ENCODE peak calls at places on chromosomes 7 and 10, in eight cellular contexts. One of them, this sample, is unnamed.

GRCh38 chr10:93468532-93469213 is 13.5 kb downstream of the MYOF start:
- DNase-seq in stimulated activated CD4-positive, alpha-beta T cell treated with anti-CD3 and anti-CD28 coated beads, Interleukin-12 subunit alpha, Interleukin-12 subunit beta, amount 100 ng/mL, for 24 hours: no peak
- DNase-seq in naive thymus-derived CD8-positive, alpha-beta T cell: no peak
- DNase-seq in endothelial cell: no peak
- DNase-seq in keratinocyte: no peak
- DNase-seq in A549: peak
- DNase-seq in activated CD4-positive, alpha-beta T cell treated with anti-CD3 and anti-CD28 coated beads, Interleukin-2, amount 50 U/mL, for 24 hours: no peak
- DNase-seq in activated B cell treated with CpG ODN at 0.5 μM for 24 hours: no peak
- DNase-seq in this sample: no peak

GRCh38 chr7:100801833-100802568 is 25.3 kb downstream of the EPHB4 start:
- DNase-seq in activated CD4-positive, alpha-beta T cell treated with anti-CD3 and anti-CD28 coated beads, Interleukin-2, amount 50 U/mL, for 24 hours: no peak
- DNase-seq in endothelial cell: no peak
- DNase-seq in A549: peak
- DNase-seq in activated B cell treated with CpG ODN at 0.5 μM for 24 hours: no peak
- DNase-seq in naive thymus-derived CD8-positive, alpha-beta T cell: no peak
- DNase-seq in keratinocyte: peak
- DNase-seq in stimulated activated CD4-positive, alpha-beta T cell treated with anti-CD3 and anti-CD28 coated beads, Interleukin-12 subunit alpha, Interleukin-12 subunit beta, amount 100 ng/mL, for 24 hours: no peak
- DNase-seq in this sample: no peak

GRCh38 chr10:109203616-109204375 is 719.5 kb downstream of the XPNPEP1 start:
- DNase-seq in activated CD4-positive, alpha-beta T cell treated with anti-CD3 and anti-CD28 coated beads, Interleukin-2, amount 50 U/mL, for 24 hours: no peak
- DNase-seq in endothelial cell: no peak
- DNase-seq in stimulated activated CD4-positive, alpha-beta T cell treated with anti-CD3 and anti-CD28 coated beads, Interleukin-12 subunit alpha, Interleukin-12 subunit beta, amount 100 ng/mL, for 24 hours: no peak
- DNase-seq in naive thymus-derived CD8-positive, alpha-beta T cell: no peak
- DNase-seq in keratinocyte: no peak
- DNase-seq in A549: no peak
- DNase-seq in activated B cell treated with CpG ODN at 0.5 μM for 24 hours: no peak
- DNase-seq in this sample: no peak

GRCh38 chr10:102627446-102628293 is 16.6 kb upstream of the TRIM8 start:
- DNase-seq in naive thymus-derived CD8-positive, alpha-beta T cell: no peak
- DNase-seq in A549: peak
- DNase-seq in activated B cell treated with CpG ODN at 0.5 μM for 24 hours: no peak
- DNase-seq in activated CD4-positive, alpha-beta T cell treated with anti-CD3 and anti-CD28 coated beads, Interleukin-2, amount 50 U/mL, for 24 hours: no peak
- DNase-seq in endothelial cell: peak
- DNase-seq in stimulated activated CD4-positive, alpha-beta T cell treated with anti-CD3 and anti-CD28 coated beads, Interleukin-12 subunit alpha, Interleukin-12 subunit beta, amount 100 ng/mL, for 24 hours: no peak
- DNase-seq in keratinocyte: no peak
- DNase-seq in this sample: no peak

GRCh38 chr10:126902157-126902556 is 3.1 kb upstream of the DOCK1 start:
- DNase-seq in activated CD4-positive, alpha-beta T cell treated with anti-CD3 and anti-CD28 coated beads, Interleukin-2, amount 50 U/mL, for 24 hours: no peak
- DNase-seq in activated B cell treated with CpG ODN at 0.5 μM for 24 hours: no peak
- DNase-seq in stimulated activated CD4-positive, alpha-beta T cell treated with anti-CD3 and anti-CD28 coated beads, Interleukin-12 subunit alpha, Interleukin-12 subunit beta, amount 100 ng/mL, for 24 hours: no peak
- DNase-seq in naive thymus-derived CD8-positive, alpha-beta T cell: no peak
- DNase-seq in endothelial cell: no peak
- DNase-seq in A549: peak
- DNase-seq in keratinocyte: peak
- DNase-seq in this sample: no peak

GRCh38 chr7:69395072-69395714 is 203.1 kb upstream of the AUTS2 start:
- DNase-seq in endothelial cell: no peak
- DNase-seq in keratinocyte: no peak
- DNase-seq in naive thymus-derived CD8-positive, alpha-beta T cell: no peak
- DNase-seq in stimulated activated CD4-positive, alpha-beta T cell treated with anti-CD3 and anti-CD28 coated beads, Interleukin-12 subunit alpha, Interleukin-12 subunit beta, amount 100 ng/mL, for 24 hours: no peak
- DNase-seq in activated CD4-positive, alpha-beta T cell treated with anti-CD3 and anti-CD28 coated beads, Interleukin-2, amount 50 U/mL, for 24 hours: no peak
- DNase-seq in activated B cell treated with CpG ODN at 0.5 μM for 24 hours: no peak
- DNase-seq in A549: no peak
- DNase-seq in this sample: no peak

GRCh38 chr10:46301056-46301645 is 14.4 kb downstream of the ANTXRL start:
- DNase-seq in activated CD4-positive, alpha-beta T cell treated with anti-CD3 and anti-CD28 coated beads, Interleukin-2, amount 50 U/mL, for 24 hours: no peak
- DNase-seq in naive thymus-derived CD8-positive, alpha-beta T cell: no peak
- DNase-seq in activated B cell treated with CpG ODN at 0.5 μM for 24 hours: no peak
- DNase-seq in endothelial cell: no peak
- DNase-seq in A549: no peak
- DNase-seq in stimulated activated CD4-positive, alpha-beta T cell treated with anti-CD3 and anti-CD28 coated beads, Interleukin-12 subunit alpha, Interleukin-12 subunit beta, amount 100 ng/mL, for 24 hours: no peak
- DNase-seq in keratinocyte: no peak
- DNase-seq in this sample: no peak

GRCh38 chr7:127771707-127772106 is 119.7 kb downstream of the SND1 start:
- DNase-seq in naive thymus-derived CD8-positive, alpha-beta T cell: no peak
- DNase-seq in stimulated activated CD4-positive, alpha-beta T cell treated with anti-CD3 and anti-CD28 coated beads, Interleukin-12 subunit alpha, Interleukin-12 subunit beta, amount 100 ng/mL, for 24 hours: no peak
- DNase-seq in A549: no peak
- DNase-seq in activated CD4-positive, alpha-beta T cell treated with anti-CD3 and anti-CD28 coated beads, Interleukin-2, amount 50 U/mL, for 24 hours: no peak
- DNase-seq in endothelial cell: no peak
- DNase-seq in keratinocyte: no peak
- DNase-seq in activated B cell treated with CpG ODN at 0.5 μM for 24 hours: no peak
- DNase-seq in this sample: no peak

GRCh38 chr7:73966941-73967831 is 60.8 kb upstream of the ELN start:
- DNase-seq in endothelial cell: no peak
- DNase-seq in naive thymus-derived CD8-positive, alpha-beta T cell: no peak
- DNase-seq in stimulated activated CD4-positive, alpha-beta T cell treated with anti-CD3 and anti-CD28 coated beads, Interleukin-12 subunit alpha, Interleukin-12 subunit beta, amount 100 ng/mL, for 24 hours: no peak
- DNase-seq in keratinocyte: no peak
- DNase-seq in A549: no peak
- DNase-seq in activated CD4-positive, alpha-beta T cell treated with anti-CD3 and anti-CD28 coated beads, Interleukin-2, amount 50 U/mL, for 24 hours: no peak
- DNase-seq in activated B cell treated with CpG ODN at 0.5 μM for 24 hours: no peak
- DNase-seq in this sample: no peak

GRCh38 chr7:92368741-92369140 is 78.5 kb upstream of the GATAD1 start:
- DNase-seq in endothelial cell: no peak
- DNase-seq in activated B cell treated with CpG ODN at 0.5 μM for 24 hours: no peak
- DNase-seq in keratinocyte: no peak
- DNase-seq in stimulated activated CD4-positive, alpha-beta T cell treated with anti-CD3 and anti-CD28 coated beads, Interleukin-12 subunit alpha, Interleukin-12 subunit beta, amount 100 ng/mL, for 24 hours: no peak
- DNase-seq in activated CD4-positive, alpha-beta T cell treated with anti-CD3 and anti-CD28 coated beads, Interleukin-2, amount 50 U/mL, for 24 hours: no peak
- DNase-seq in A549: no peak
- DNase-seq in naive thymus-derived CD8-positive, alpha-beta T cell: no peak
- DNase-seq in this sample: no peak

GRCh38 chr10:15363031-15363430 is 8.1 kb downstream of the FAM171A1 start:
- DNase-seq in stimulated activated CD4-positive, alpha-beta T cell treated with anti-CD3 and anti-CD28 coated beads, Interleukin-12 subunit alpha, Interleukin-12 subunit beta, amount 100 ng/mL, for 24 hours: no peak
- DNase-seq in naive thymus-derived CD8-positive, alpha-beta T cell: no peak
- DNase-seq in activated B cell treated with CpG ODN at 0.5 μM for 24 hours: no peak
- DNase-seq in endothelial cell: no peak
- DNase-seq in keratinocyte: no peak
- DNase-seq in A549: no peak
- DNase-seq in activated CD4-positive, alpha-beta T cell treated with anti-CD3 and anti-CD28 coated beads, Interleukin-2, amount 50 U/mL, for 24 hours: no peak
- DNase-seq in this sample: no peak

GRCh38 chr7:100435401-100436304 is 644 bp downstream of the PPP1R35 start:
- DNase-seq in endothelial cell: peak
- DNase-seq in keratinocyte: no peak
- DNase-seq in activated CD4-positive, alpha-beta T cell treated with anti-CD3 and anti-CD28 coated beads, Interleukin-2, amount 50 U/mL, for 24 hours: no peak
- DNase-seq in naive thymus-derived CD8-positive, alpha-beta T cell: peak
- DNase-seq in activated B cell treated with CpG ODN at 0.5 μM for 24 hours: peak
- DNase-seq in A549: no peak
- DNase-seq in stimulated activated CD4-positive, alpha-beta T cell treated with anti-CD3 and anti-CD28 coated beads, Interleukin-12 subunit alpha, Interleukin-12 subunit beta, amount 100 ng/mL, for 24 hours: no peak
- DNase-seq in this sample: peak

GRCh38 chr10:127418536-127419168 is 130.5 kb upstream of the NPS start:
- DNase-seq in activated B cell treated with CpG ODN at 0.5 μM for 24 hours: no peak
- DNase-seq in endothelial cell: no peak
- DNase-seq in activated CD4-positive, alpha-beta T cell treated with anti-CD3 and anti-CD28 coated beads, Interleukin-2, amount 50 U/mL, for 24 hours: no peak
- DNase-seq in naive thymus-derived CD8-positive, alpha-beta T cell: no peak
- DNase-seq in A549: no peak
- DNase-seq in keratinocyte: no peak
- DNase-seq in stimulated activated CD4-positive, alpha-beta T cell treated with anti-CD3 and anti-CD28 coated beads, Interleukin-12 subunit alpha, Interleukin-12 subunit beta, amount 100 ng/mL, for 24 hours: no peak
- DNase-seq in this sample: no peak

GRCh38 chr7:125061776-125062397 is 132.3 kb upstream of the POT1 start:
- DNase-seq in endothelial cell: no peak
- DNase-seq in activated B cell treated with CpG ODN at 0.5 μM for 24 hours: no peak
- DNase-seq in activated CD4-positive, alpha-beta T cell treated with anti-CD3 and anti-CD28 coated beads, Interleukin-2, amount 50 U/mL, for 24 hours: no peak
- DNase-seq in A549: no peak
- DNase-seq in stimulated activated CD4-positive, alpha-beta T cell treated with anti-CD3 and anti-CD28 coated beads, Interleukin-12 subunit alpha, Interleukin-12 subunit beta, amount 100 ng/mL, for 24 hours: no peak
- DNase-seq in naive thymus-derived CD8-positive, alpha-beta T cell: no peak
- DNase-seq in keratinocyte: peak
- DNase-seq in this sample: no peak

GRCh38 chr10:4170633-4171314 is 385.8 kb upstream of the KLF6 start:
- DNase-seq in stimulated activated CD4-positive, alpha-beta T cell treated with anti-CD3 and anti-CD28 coated beads, Interleukin-12 subunit alpha, Interleukin-12 subunit beta, amount 100 ng/mL, for 24 hours: no peak
- DNase-seq in activated CD4-positive, alpha-beta T cell treated with anti-CD3 and anti-CD28 coated beads, Interleukin-2, amount 50 U/mL, for 24 hours: no peak
- DNase-seq in naive thymus-derived CD8-positive, alpha-beta T cell: no peak
- DNase-seq in A549: no peak
- DNase-seq in endothelial cell: no peak
- DNase-seq in activated B cell treated with CpG ODN at 0.5 μM for 24 hours: no peak
- DNase-seq in keratinocyte: no peak
- DNase-seq in this sample: no peak

GRCh38 chr7:74561898-74562613 is 95.5 kb upstream of the GTF2I start:
- DNase-seq in endothelial cell: no peak
- DNase-seq in A549: no peak
- DNase-seq in activated CD4-positive, alpha-beta T cell treated with anti-CD3 and anti-CD28 coated beads, Interleukin-2, amount 50 U/mL, for 24 hours: no peak
- DNase-seq in stimulated activated CD4-positive, alpha-beta T cell treated with anti-CD3 and anti-CD28 coated beads, Interleukin-12 subunit alpha, Interleukin-12 subunit beta, amount 100 ng/mL, for 24 hours: no peak
- DNase-seq in naive thymus-derived CD8-positive, alpha-beta T cell: no peak
- DNase-seq in activated B cell treated with CpG ODN at 0.5 μM for 24 hours: no peak
- DNase-seq in keratinocyte: no peak
- DNase-seq in this sample: no peak

GRCh38 chr7:117872565-117873055 is 631 bp downstream of the CTTNBP2 start:
- DNase-seq in endothelial cell: peak
- DNase-seq in activated B cell treated with CpG ODN at 0.5 μM for 24 hours: no peak
- DNase-seq in keratinocyte: no peak
- DNase-seq in stimulated activated CD4-positive, alpha-beta T cell treated with anti-CD3 and anti-CD28 coated beads, Interleukin-12 subunit alpha, Interleukin-12 subunit beta, amount 100 ng/mL, for 24 hours: no peak
- DNase-seq in naive thymus-derived CD8-positive, alpha-beta T cell: no peak
- DNase-seq in activated CD4-positive, alpha-beta T cell treated with anti-CD3 and anti-CD28 coated beads, Interleukin-2, amount 50 U/mL, for 24 hours: no peak
- DNase-seq in A549: no peak
- DNase-seq in this sample: no peak

GRCh38 chr7:139669106-139670061 is 108.4 kb downstream of the HIPK2 start:
- DNase-seq in stimulated activated CD4-positive, alpha-beta T cell treated with anti-CD3 and anti-CD28 coated beads, Interleukin-12 subunit alpha, Interleukin-12 subunit beta, amount 100 ng/mL, for 24 hours: no peak
- DNase-seq in naive thymus-derived CD8-positive, alpha-beta T cell: no peak
- DNase-seq in activated B cell treated with CpG ODN at 0.5 μM for 24 hours: no peak
- DNase-seq in A549: no peak
- DNase-seq in activated CD4-positive, alpha-beta T cell treated with anti-CD3 and anti-CD28 coated beads, Interleukin-2, amount 50 U/mL, for 24 hours: no peak
- DNase-seq in keratinocyte: no peak
- DNase-seq in endothelial cell: no peak
- DNase-seq in this sample: no peak

GRCh38 chr10:102120987-102121738 is 995 bp upstream of the LDB1 start:
- DNase-seq in activated CD4-positive, alpha-beta T cell treated with anti-CD3 and anti-CD28 coated beads, Interleukin-2, amount 50 U/mL, for 24 hours: no peak
- DNase-seq in keratinocyte: no peak
- DNase-seq in stimulated activated CD4-positive, alpha-beta T cell treated with anti-CD3 and anti-CD28 coated beads, Interleukin-12 subunit alpha, Interleukin-12 subunit beta, amount 100 ng/mL, for 24 hours: no peak
- DNase-seq in activated B cell treated with CpG ODN at 0.5 μM for 24 hours: no peak
- DNase-seq in endothelial cell: peak
- DNase-seq in A549: no peak
- DNase-seq in naive thymus-derived CD8-positive, alpha-beta T cell: peak
- DNase-seq in this sample: no peak

GRCh38 chr10:101138788-101139420 is 7.8 kb downstream of the TLX1 start:
- DNase-seq in A549: no peak
- DNase-seq in keratinocyte: no peak
- DNase-seq in activated CD4-positive, alpha-beta T cell treated with anti-CD3 and anti-CD28 coated beads, Interleukin-2, amount 50 U/mL, for 24 hours: no peak
- DNase-seq in stimulated activated CD4-positive, alpha-beta T cell treated with anti-CD3 and anti-CD28 coated beads, Interleukin-12 subunit alpha, Interleukin-12 subunit beta, amount 100 ng/mL, for 24 hours: no peak
- DNase-seq in activated B cell treated with CpG ODN at 0.5 μM for 24 hours: no peak
- DNase-seq in naive thymus-derived CD8-positive, alpha-beta T cell: no peak
- DNase-seq in endothelial cell: no peak
- DNase-seq in this sample: no peak

GRCh38 chr7:35691827-35692307 is 3.1 kb downstream of the HERPUD2 start:
- DNase-seq in stimulated activated CD4-positive, alpha-beta T cell treated with anti-CD3 and anti-CD28 coated beads, Interleukin-12 subunit alpha, Interleukin-12 subunit beta, amount 100 ng/mL, for 24 hours: no peak
- DNase-seq in activated B cell treated with CpG ODN at 0.5 μM for 24 hours: no peak
- DNase-seq in activated CD4-positive, alpha-beta T cell treated with anti-CD3 and anti-CD28 coated beads, Interleukin-2, amount 50 U/mL, for 24 hours: no peak
- DNase-seq in keratinocyte: no peak
- DNase-seq in A549: no peak
- DNase-seq in naive thymus-derived CD8-positive, alpha-beta T cell: no peak
- DNase-seq in endothelial cell: no peak
- DNase-seq in this sample: peak

GRCh38 chr7:117034851-117035462 is 81.7 kb downstream of the ST7 start:
- DNase-seq in stimulated activated CD4-positive, alpha-beta T cell treated with anti-CD3 and anti-CD28 coated beads, Interleukin-12 subunit alpha, Interleukin-12 subunit beta, amount 100 ng/mL, for 24 hours: no peak
- DNase-seq in naive thymus-derived CD8-positive, alpha-beta T cell: no peak
- DNase-seq in endothelial cell: no peak
- DNase-seq in keratinocyte: no peak
- DNase-seq in A549: no peak
- DNase-seq in activated B cell treated with CpG ODN at 0.5 μM for 24 hours: no peak
- DNase-seq in activated CD4-positive, alpha-beta T cell treated with anti-CD3 and anti-CD28 coated beads, Interleukin-2, amount 50 U/mL, for 24 hours: no peak
- DNase-seq in this sample: no peak

GRCh38 chr10:770975-771374 is 81.5 kb upstream of the DIP2C start:
- DNase-seq in activated B cell treated with CpG ODN at 0.5 μM for 24 hours: no peak
- DNase-seq in endothelial cell: no peak
- DNase-seq in naive thymus-derived CD8-positive, alpha-beta T cell: no peak
- DNase-seq in keratinocyte: no peak
- DNase-seq in stimulated activated CD4-positive, alpha-beta T cell treated with anti-CD3 and anti-CD28 coated beads, Interleukin-12 subunit alpha, Interleukin-12 subunit beta, amount 100 ng/mL, for 24 hours: no peak
- DNase-seq in activated CD4-positive, alpha-beta T cell treated with anti-CD3 and anti-CD28 coated beads, Interleukin-2, amount 50 U/mL, for 24 hours: no peak
- DNase-seq in A549: no peak
- DNase-seq in this sample: no peak

GRCh38 chr10:12795318-12795717 is 206.2 kb downstream of the CCDC3 start:
- DNase-seq in activated CD4-positive, alpha-beta T cell treated with anti-CD3 and anti-CD28 coated beads, Interleukin-2, amount 50 U/mL, for 24 hours: no peak
- DNase-seq in endothelial cell: no peak
- DNase-seq in stimulated activated CD4-positive, alpha-beta T cell treated with anti-CD3 and anti-CD28 coated beads, Interleukin-12 subunit alpha, Interleukin-12 subunit beta, amount 100 ng/mL, for 24 hours: no peak
- DNase-seq in naive thymus-derived CD8-positive, alpha-beta T cell: no peak
- DNase-seq in keratinocyte: no peak
- DNase-seq in A549: no peak
- DNase-seq in activated B cell treated with CpG ODN at 0.5 μM for 24 hours: no peak
- DNase-seq in this sample: no peak

GRCh38 chr10:3791974-3792633 is 7.1 kb upstream of the KLF6 start:
- DNase-seq in stimulated activated CD4-positive, alpha-beta T cell treated with anti-CD3 and anti-CD28 coated beads, Interleukin-12 subunit alpha, Interleukin-12 subunit beta, amount 100 ng/mL, for 24 hours: no peak
- DNase-seq in activated B cell treated with CpG ODN at 0.5 μM for 24 hours: no peak
- DNase-seq in keratinocyte: no peak
- DNase-seq in activated CD4-positive, alpha-beta T cell treated with anti-CD3 and anti-CD28 coated beads, Interleukin-2, amount 50 U/mL, for 24 hours: no peak
- DNase-seq in naive thymus-derived CD8-positive, alpha-beta T cell: no peak
- DNase-seq in endothelial cell: no peak
- DNase-seq in A549: no peak
- DNase-seq in this sample: no peak

GRCh38 chr7:107103369-107103768 is 58.9 kb downstream of the PRKAR2B start:
- DNase-seq in naive thymus-derived CD8-positive, alpha-beta T cell: no peak
- DNase-seq in keratinocyte: no peak
- DNase-seq in activated CD4-positive, alpha-beta T cell treated with anti-CD3 and anti-CD28 coated beads, Interleukin-2, amount 50 U/mL, for 24 hours: no peak
- DNase-seq in endothelial cell: no peak
- DNase-seq in stimulated activated CD4-positive, alpha-beta T cell treated with anti-CD3 and anti-CD28 coated beads, Interleukin-12 subunit alpha, Interleukin-12 subunit beta, amount 100 ng/mL, for 24 hours: no peak
- DNase-seq in A549: no peak
- DNase-seq in activated B cell treated with CpG ODN at 0.5 μM for 24 hours: no peak
- DNase-seq in this sample: no peak

GRCh38 chr7:138226001-138226476 is 149.8 kb downstream of the AKR1D1 start:
- DNase-seq in activated CD4-positive, alpha-beta T cell treated with anti-CD3 and anti-CD28 coated beads, Interleukin-2, amount 50 U/mL, for 24 hours: no peak
- DNase-seq in keratinocyte: no peak
- DNase-seq in A549: no peak
- DNase-seq in endothelial cell: no peak
- DNase-seq in naive thymus-derived CD8-positive, alpha-beta T cell: no peak
- DNase-seq in stimulated activated CD4-positive, alpha-beta T cell treated with anti-CD3 and anti-CD28 coated beads, Interleukin-12 subunit alpha, Interleukin-12 subunit beta, amount 100 ng/mL, for 24 hours: no peak
- DNase-seq in activated B cell treated with CpG ODN at 0.5 μM for 24 hours: no peak
- DNase-seq in this sample: no peak

GRCh38 chr7:17625038-17625437 is 315.3 kb downstream of the SNX13 start:
- DNase-seq in A549: no peak
- DNase-seq in activated CD4-positive, alpha-beta T cell treated with anti-CD3 and anti-CD28 coated beads, Interleukin-2, amount 50 U/mL, for 24 hours: no peak
- DNase-seq in stimulated activated CD4-positive, alpha-beta T cell treated with anti-CD3 and anti-CD28 coated beads, Interleukin-12 subunit alpha, Interleukin-12 subunit beta, amount 100 ng/mL, for 24 hours: no peak
- DNase-seq in activated B cell treated with CpG ODN at 0.5 μM for 24 hours: no peak
- DNase-seq in keratinocyte: peak
- DNase-seq in naive thymus-derived CD8-positive, alpha-beta T cell: no peak
- DNase-seq in endothelial cell: no peak
- DNase-seq in this sample: no peak

GRCh38 chr10:64036306-64036930 is 515.2 kb downstream of the REEP3 start:
- DNase-seq in activated CD4-positive, alpha-beta T cell treated with anti-CD3 and anti-CD28 coated beads, Interleukin-2, amount 50 U/mL, for 24 hours: no peak
- DNase-seq in endothelial cell: no peak
- DNase-seq in activated B cell treated with CpG ODN at 0.5 μM for 24 hours: no peak
- DNase-seq in naive thymus-derived CD8-positive, alpha-beta T cell: no peak
- DNase-seq in keratinocyte: no peak
- DNase-seq in stimulated activated CD4-positive, alpha-beta T cell treated with anti-CD3 and anti-CD28 coated beads, Interleukin-12 subunit alpha, Interleukin-12 subunit beta, amount 100 ng/mL, for 24 hours: no peak
- DNase-seq in A549: no peak
- DNase-seq in this sample: no peak

This sample was measured in T-cell.